ENCODE peak calls at places on chromosomes 6 and 20, in nine cellular contexts. One of them, this sample, is unnamed.

GRCh38 chr20:48846516-48847492 is 19.0 kb upstream of the PREX1 start:
- DNase-seq in progenitor cell of endocrine pancreas: no peak
- DNase-seq in mesenchymal stem cell: no peak
- DNase-seq in upper lobe of right lung: no peak
- DNase-seq in kidney tubule cell: no peak
- DNase-seq in T-helper 17 cell: no peak
- DNase-seq in KBM-7: peak
- DNase-seq in naive thymus-derived CD8-positive, alpha-beta T cell: no peak
- DNase-seq in NCI-H2029 treated with DMSO at 0.1 percent for 48 hours: no peak
- DNase-seq in this sample: no peak

GRCh38 chr20:24971702-24972101 is 20.8 kb downstream of the APMAP start:
- DNase-seq in progenitor cell of endocrine pancreas: no peak
- DNase-seq in upper lobe of right lung: no peak
- DNase-seq in naive thymus-derived CD8-positive, alpha-beta T cell: no peak
- DNase-seq in mesenchymal stem cell: no peak
- DNase-seq in NCI-H2029 treated with DMSO at 0.1 percent for 48 hours: no peak
- DNase-seq in kidney tubule cell: no peak
- DNase-seq in KBM-7: no peak
- DNase-seq in T-helper 17 cell: no peak
- DNase-seq in this sample: no peak

GRCh38 chr6:2688416-2689064 is 62.2 kb downstream of the MYLK4 start:
- DNase-seq in mesenchymal stem cell: peak
- DNase-seq in upper lobe of right lung: no peak
- DNase-seq in naive thymus-derived CD8-positive, alpha-beta T cell: no peak
- DNase-seq in KBM-7: no peak
- DNase-seq in NCI-H2029 treated with DMSO at 0.1 percent for 48 hours: no peak
- DNase-seq in T-helper 17 cell: no peak
- DNase-seq in progenitor cell of endocrine pancreas: no peak
- DNase-seq in kidney tubule cell: peak
- DNase-seq in this sample: no peak

GRCh38 chr20:16392346-16392745 is 180.9 kb downstream of the KIF16B start:
- DNase-seq in KBM-7: no peak
- DNase-seq in NCI-H2029 treated with DMSO at 0.1 percent for 48 hours: no peak
- DNase-seq in naive thymus-derived CD8-positive, alpha-beta T cell: no peak
- DNase-seq in T-helper 17 cell: no peak
- DNase-seq in progenitor cell of endocrine pancreas: no peak
- DNase-seq in upper lobe of right lung: no peak
- DNase-seq in kidney tubule cell: no peak
- DNase-seq in mesenchymal stem cell: no peak
- DNase-seq in this sample: no peak

GRCh38 chr6:16338577-16339262 is 100.3 kb downstream of the GMPR start:
- DNase-seq in KBM-7: peak
- DNase-seq in naive thymus-derived CD8-positive, alpha-beta T cell: no peak
- DNase-seq in mesenchymal stem cell: peak
- DNase-seq in upper lobe of right lung: peak
- DNase-seq in progenitor cell of endocrine pancreas: no peak
- DNase-seq in kidney tubule cell: peak
- DNase-seq in NCI-H2029 treated with DMSO at 0.1 percent for 48 hours: no peak
- DNase-seq in T-helper 17 cell: no peak
- DNase-seq in this sample: peak

GRCh38 chr6:5634525-5634924 is 372.2 kb downstream of the NRN1 start:
- DNase-seq in mesenchymal stem cell: no peak
- DNase-seq in NCI-H2029 treated with DMSO at 0.1 percent for 48 hours: no peak
- DNase-seq in T-helper 17 cell: no peak
- DNase-seq in progenitor cell of endocrine pancreas: no peak
- DNase-seq in naive thymus-derived CD8-positive, alpha-beta T cell: no peak
- DNase-seq in KBM-7: no peak
- DNase-seq in upper lobe of right lung: no peak
- DNase-seq in kidney tubule cell: no peak
- DNase-seq in this sample: no peak

GRCh38 chr20:16423311-16424212 is 149.7 kb downstream of the KIF16B start:
- DNase-seq in NCI-H2029 treated with DMSO at 0.1 percent for 48 hours: no peak
- DNase-seq in naive thymus-derived CD8-positive, alpha-beta T cell: no peak
- DNase-seq in kidney tubule cell: peak
- DNase-seq in upper lobe of right lung: no peak
- DNase-seq in T-helper 17 cell: no peak
- DNase-seq in KBM-7: no peak
- DNase-seq in mesenchymal stem cell: peak
- DNase-seq in progenitor cell of endocrine pancreas: no peak
- DNase-seq in this sample: peak

GRCh38 chr6:33609444-33610034 is 11.6 kb upstream of the ITPR3 start:
- DNase-seq in KBM-7: no peak
- DNase-seq in naive thymus-derived CD8-positive, alpha-beta T cell: no peak
- DNase-seq in T-helper 17 cell: no peak
- DNase-seq in upper lobe of right lung: no peak
- DNase-seq in kidney tubule cell: peak
- DNase-seq in mesenchymal stem cell: no peak
- DNase-seq in progenitor cell of endocrine pancreas: no peak
- DNase-seq in NCI-H2029 treated with DMSO at 0.1 percent for 48 hours: no peak
- DNase-seq in this sample: no peak

GRCh38 chr6:29552512-29553051 is 7.0 kb downstream of the UBD start:
- DNase-seq in T-helper 17 cell: no peak
- DNase-seq in KBM-7: peak
- DNase-seq in upper lobe of right lung: no peak
- DNase-seq in progenitor cell of endocrine pancreas: no peak
- DNase-seq in NCI-H2029 treated with DMSO at 0.1 percent for 48 hours: no peak
- DNase-seq in mesenchymal stem cell: peak
- DNase-seq in naive thymus-derived CD8-positive, alpha-beta T cell: peak
- DNase-seq in kidney tubule cell: peak
- DNase-seq in this sample: no peak

GRCh38 chr20:9886227-9886626 is 47.4 kb upstream of the PAK5 start:
- DNase-seq in upper lobe of right lung: no peak
- DNase-seq in naive thymus-derived CD8-positive, alpha-beta T cell: no peak
- DNase-seq in progenitor cell of endocrine pancreas: no peak
- DNase-seq in KBM-7: no peak
- DNase-seq in mesenchymal stem cell: no peak
- DNase-seq in NCI-H2029 treated with DMSO at 0.1 percent for 48 hours: no peak
- DNase-seq in T-helper 17 cell: no peak
- DNase-seq in kidney tubule cell: no peak
- DNase-seq in this sample: no peak

GRCh38 chr6:132202569-132202968 is 198.7 kb downstream of the MOXD1 start:
- DNase-seq in T-helper 17 cell: no peak
- DNase-seq in mesenchymal stem cell: peak
- DNase-seq in naive thymus-derived CD8-positive, alpha-beta T cell: no peak
- DNase-seq in kidney tubule cell: no peak
- DNase-seq in KBM-7: no peak
- DNase-seq in progenitor cell of endocrine pancreas: no peak
- DNase-seq in upper lobe of right lung: no peak
- DNase-seq in NCI-H2029 treated with DMSO at 0.1 percent for 48 hours: no peak
- DNase-seq in this sample: peak

GRCh38 chr20:37969949-37970855 is 63.1 kb downstream of the TTI1 start:
- DNase-seq in mesenchymal stem cell: no peak
- DNase-seq in naive thymus-derived CD8-positive, alpha-beta T cell: no peak
- DNase-seq in KBM-7: no peak
- DNase-seq in T-helper 17 cell: no peak
- DNase-seq in kidney tubule cell: peak
- DNase-seq in NCI-H2029 treated with DMSO at 0.1 percent for 48 hours: no peak
- DNase-seq in progenitor cell of endocrine pancreas: no peak
- DNase-seq in upper lobe of right lung: no peak
- DNase-seq in this sample: no peak

GRCh38 chr6:50305660-50306059 is 255.9 kb upstream of the DEFB112 start:
- DNase-seq in NCI-H2029 treated with DMSO at 0.1 percent for 48 hours: no peak
- DNase-seq in naive thymus-derived CD8-positive, alpha-beta T cell: no peak
- DNase-seq in T-helper 17 cell: no peak
- DNase-seq in KBM-7: no peak
- DNase-seq in progenitor cell of endocrine pancreas: no peak
- DNase-seq in upper lobe of right lung: no peak
- DNase-seq in kidney tubule cell: peak
- DNase-seq in mesenchymal stem cell: peak
- DNase-seq in this sample: no peak